ENCODE peak calls at places on chromosomes 12 and 14, in seven cellular contexts. F is H1; U is tibial artery; M is IMR-90; G is naive thymus-derived CD4-positive, alpha-beta T cell; N is RWPE1; B is endodermal cell. T is an unnamed sample.

GRCh38 chr14:89179891-89180404 is 237.1 kb downstream of the FOXN3 start:
- DNase-seq in F (no peak), U (no peak), M (no peak), G (no peak), N (no peak), B (no peak), T (no peak)

GRCh38 chr12:93839076-93839475 is 161.9 kb downstream of the CRADD start:
- DNase-seq in F (no peak), U (no peak), M (peak), G (no peak), N (peak), B (no peak), T (no peak)

GRCh38 chr14:61927521-61927920 is 165.3 kb downstream of the SNAPC1 start:
- DNase-seq in F (no peak), U (no peak), M (peak), G (no peak), N (peak), B (peak), T (peak)

GRCh38 chr12:50103767-50104321 is at the start of gene GPD1:
- DNase-seq in F (no peak), U (peak), M (peak), G (no peak), N (peak), B (peak), T (no peak)

GRCh38 chr14:101369194-101369915 is 191.9 kb upstream of the DIO3 start:
- DNase-seq in F (no peak), U (peak), M (no peak), G (no peak), N (no peak), B (no peak), T (no peak)

GRCh38 chr14:31945074-31945613 is 132.0 kb upstream of the ARHGAP5 start:
- DNase-seq in F (no peak), U (no peak), M (no peak), G (peak), N (no peak), B (no peak), T (no peak)

GRCh38 chr14:65103150-65103760 is 938 bp upstream of the MAX start:
- DNase-seq in F (no peak), U (no peak), M (peak), G (no peak), N (no peak), B (no peak), T (no peak)

GRCh38 chr12:12121022-12121421 is 50.3 kb downstream of the BCL2L14 start:
- DNase-seq in F (no peak), U (no peak), M (no peak), G (no peak), N (no peak), B (no peak), T (no peak)

GRCh38 chr12:2267624-2268477 is 215.1 kb downstream of the CACNA1C start:
- DNase-seq in F (no peak), U (peak), M (peak), G (no peak), N (no peak), B (peak), T (no peak)

GRCh38 chr12:121751034-121751433 is 38.5 kb downstream of the TMEM120B start:
- DNase-seq in F (no peak), U (no peak), M (no peak), G (no peak), N (no peak), B (no peak), T (no peak)
- H3K27ac ChIP-seq in F (no peak), U (no peak), M (no peak), G (no peak), N (no peak), B (no peak), T (no peak)

GRCh38 chr12:120101182-120101581 is 15.4 kb downstream of the RAB35 start:
- DNase-seq in F (no peak), U (no peak), M (no peak), G (no peak), N (no peak), B (no peak), T (no peak)
- H3K27ac ChIP-seq in F (peak), U (peak), M (no peak), G (no peak), N (peak), B (peak), T (no peak)

GRCh38 chr14:85319101-85319500 is 210.8 kb upstream of the FLRT2 start:
- DNase-seq in F (no peak), U (no peak), M (no peak), G (no peak), N (no peak), B (no peak), T (no peak)

GRCh38 chr14:85315290-85315689 is 214.7 kb upstream of the FLRT2 start:
- DNase-seq in F (no peak), U (no peak), M (no peak), G (no peak), N (no peak), B (no peak), T (no peak)

GRCh38 chr14:85315891-85316290 is 214.1 kb upstream of the FLRT2 start:
- DNase-seq in F (no peak), U (no peak), M (no peak), G (no peak), N (no peak), B (no peak), T (no peak)

GRCh38 chr14:85316701-85317100 is 213.2 kb upstream of the FLRT2 start:
- DNase-seq in F (no peak), U (no peak), M (peak), G (no peak), N (no peak), B (no peak), T (no peak)

GRCh38 chr14:85317491-85318021 is 212.4 kb upstream of the FLRT2 start:
- DNase-seq in F (no peak), U (no peak), M (peak), G (no peak), N (no peak), B (no peak), T (no peak)
- H3K27ac ChIP-seq in F (no peak), U (no peak), M (no peak), G (no peak), N (no peak), B (no peak), T (peak)

DNA sequence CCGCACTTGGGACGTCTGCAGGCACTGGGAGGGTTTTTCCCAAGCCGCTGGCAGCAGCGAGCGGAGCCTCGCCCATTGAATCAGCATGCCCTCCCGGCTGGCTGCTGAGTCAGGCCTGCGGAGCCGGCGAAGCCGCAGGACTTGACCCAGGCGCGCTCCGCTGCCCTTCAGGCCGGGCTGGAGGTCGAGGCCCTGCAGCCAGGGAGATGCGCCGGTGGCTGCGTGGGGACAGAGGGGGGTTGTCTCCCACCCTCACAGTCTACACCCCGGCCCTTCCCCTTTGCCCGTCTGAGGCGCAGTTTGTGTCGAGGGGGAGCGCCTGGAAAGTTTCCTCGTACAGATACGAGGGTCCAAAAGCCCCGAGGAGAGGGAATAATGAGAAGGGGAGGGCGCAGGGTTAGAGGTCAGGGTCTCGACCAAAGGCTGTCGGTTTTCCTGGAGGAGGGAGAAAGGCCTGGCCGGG is 759 bp upstream of the KLC1 start:
- DNase-seq in F (no peak), U (peak), M (peak), G (no peak), N (peak), B (peak), T (peak)
- H3K27ac ChIP-seq in F (peak), U (peak), M (peak), G (peak), N (peak), B (peak), T (peak)

GRCh38 chr12:122895290-122895689 is 634 bp downstream of the VPS37B start:
- DNase-seq in F (no peak), U (no peak), M (no peak), G (no peak), N (no peak), B (no peak), T (no peak)
- H3K27ac ChIP-seq in F (no peak), U (peak), M (peak), G (peak), N (peak), B (no peak), T (peak)

DNA sequence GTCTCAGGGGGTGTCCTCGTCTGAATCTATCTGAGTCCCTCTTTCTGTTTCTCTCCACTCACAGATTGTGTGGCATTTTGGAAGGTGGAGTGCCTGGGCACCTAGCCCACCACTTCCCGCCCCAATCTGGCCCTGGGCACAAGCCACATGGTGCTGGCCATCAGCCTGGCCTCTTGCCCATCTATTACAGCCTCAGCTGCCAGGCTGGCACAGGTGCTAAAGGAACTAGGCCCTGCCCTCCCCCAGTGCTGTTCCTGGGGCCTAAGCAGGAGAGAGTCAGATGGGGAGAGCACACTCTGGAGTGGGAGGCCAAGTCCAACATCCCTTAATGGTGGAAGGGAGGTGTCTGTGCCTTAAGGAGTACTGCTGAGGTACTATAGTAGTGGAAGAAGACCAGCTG is 8.3 kb upstream of the CALCOCO1 start:
- DNase-seq in F (no peak), U (no peak), M (no peak), G (no peak), N (no peak), B (no peak), T (no peak)
- H3K27ac ChIP-seq in F (no peak), U (no peak), M (no peak), G (no peak), N (no peak), B (no peak), T (no peak)

GRCh38 chr14:50512463-50512862 is 19.9 kb downstream of the MAP4K5 start:
- DNase-seq in F (no peak), U (no peak), M (no peak), G (no peak), N (no peak), B (no peak), T (no peak)
- H3K27ac ChIP-seq in F (no peak), U (no peak), M (no peak), G (no peak), N (no peak), B (no peak), T (no peak)

GRCh38 chr12:107328442-107329133 is 235.2 kb upstream of the CRY1 start:
- DNase-seq in F (no peak), U (no peak), M (peak), G (no peak), N (no peak), B (peak), T (no peak)
- H3K27ac ChIP-seq in F (no peak), U (no peak), M (no peak), G (no peak), N (no peak), B (no peak), T (peak)

GRCh38 chr14:50758279-50758678 is 72.7 kb downstream of the NIN start:
- DNase-seq in F (no peak), U (no peak), M (no peak), G (no peak), N (no peak), B (peak), T (no peak)
- H3K27ac ChIP-seq in F (no peak), U (peak), M (no peak), G (no peak), N (no peak), B (no peak), T (no peak)

GRCh38 chr12:19450362-19450761 is 11.1 kb downstream of the AEBP2 start:
- DNase-seq in F (no peak), U (peak), M (no peak), G (no peak), N (no peak), B (no peak), T (no peak)
- H3K27ac ChIP-seq in F (no peak), U (peak), M (no peak), G (no peak), N (no peak), B (no peak), T (no peak)